ENCODE peak calls at places on chromosomes 12 and 14, in ten cellular contexts. P is left kidney, O is astrocyte of the cerebellum, F is BJ, R is AG10803, B is smooth muscle cell of the brain vasculature, Z is posterior vena cava, Y is mucosa of descending colon, N is suprapubic skin, X is cerebellum. J is an unnamed sample.
A peak's percentile ranks its signal among the peaks of the same experiment; 100 is the strongest.

GRCh38 chr12:70648831-70649230 is 11.6 kb upstream of the PTPRB start:
- DNase-seq in F (peak; percentile 56), R (peak; percentile 79), N (no peak), Y (no peak), B (no peak), Z (no peak), X (peak; percentile 57), P (no peak), O (peak; percentile 58), J (no peak)

GRCh38 chr14:23568021-23568599 is 519 bp upstream of the AP1G2 start:
- DNase-seq in F (no peak), R (no peak), X (no peak), O (no peak), Y (no peak), B (no peak), Z (peak; percentile 44), N (no peak), P (no peak), J (no peak)

GRCh38 chr12:13103391-13104033 is at the start of gene GSG1:
- DNase-seq in Y (no peak), N (no peak), R (no peak), F (no peak), Z (no peak), X (no peak), O (no peak), B (no peak), P (no peak), J (no peak)

GRCh38 chr12:4027412-4027811 is 154.2 kb upstream of the PARP11 start:
- DNase-seq in P (peak; percentile 42), X (no peak), B (no peak), Y (no peak), R (no peak), Z (no peak), O (no peak), N (no peak), F (no peak), J (no peak)

GRCh38 chr14:85596562-85596961 is 66.6 kb downstream of the FLRT2 start:
- DNase-seq in Y (no peak), Z (no peak), B (no peak), N (no peak), X (no peak), F (no peak), R (no peak), O (no peak), P (no peak), J (no peak)

GRCh38 chr12:55675671-55676070 is 32.0 kb downstream of the ITGA7 start:
- DNase-seq in O (no peak), X (no peak), Z (peak; percentile 37), N (no peak), F (no peak), R (no peak), Y (peak; percentile 33), B (no peak), P (no peak), J (no peak)

GRCh38 chr14:60760209-60760608 is 25.6 kb downstream of the MNAT1 start:
- DNase-seq in R (no peak), O (no peak), N (no peak), Z (no peak), X (no peak), P (no peak), F (no peak), B (no peak), Y (no peak), J (no peak)

GRCh38 chr12:49368240-49368600 is 958 bp downstream of the SPATS2 start:
- DNase-seq in R (no peak), B (no peak), Y (no peak), O (no peak), Z (no peak), N (no peak), P (no peak), X (peak; percentile 9), F (no peak), J (no peak)

GRCh38 chr14:105019861-105020814 is 745 bp downstream of the CDCA4 start:
- DNase-seq in X (no peak), P (peak; percentile 85), Z (peak; percentile 84), O (no peak), Y (peak; percentile 73), N (no peak), F (no peak), B (no peak), R (peak; percentile 20), J (no peak)

GRCh38 chr14:68282479-68283377 is 463.1 kb downstream of the RAD51B start:
- DNase-seq in N (no peak), Z (no peak), P (no peak), R (no peak), F (no peak), B (no peak), O (no peak), Y (no peak), X (no peak), J (no peak)

GRCh38 chr12:116818341-116818856 is 62.8 kb downstream of the HRK start:
- DNase-seq in Z (no peak), F (no peak), R (peak; percentile 16), B (no peak), N (no peak), X (peak; percentile 30), O (no peak), Y (no peak), P (peak; percentile 51), J (no peak)

J was measured in esophagus squamous epithelium.